ENCODE peak calls at places on chromosomes 7 and 10, in seven cellular contexts. T is K562, C is SK-N-SH, B is H1, U is GM12891, E is GM12878, R is HepG2. S is an unnamed sample.

GRCh38 chr10:22341190-22341935 is 3.9 kb upstream of the SPAG6 start:
- DNase-seq in T (no peak), C (peak; percentile 79), B (no peak), U (no peak), E (no peak), R (no peak), S (no peak)

GRCh38 chr7:63024446-63024845 is 974.2 kb upstream of the ZNF722 start:
- DNase-seq in T (no peak), C (no peak), B (no peak), U (no peak), E (no peak), R (no peak), S (no peak)

GRCh38 chr7:123393623-123394022 is 140.8 kb downstream of the IQUB start:
- DNase-seq in T (no peak), C (no peak), B (no peak), U (no peak), E (no peak), R (no peak), S (no peak)

GRCh38 chr10:116325987-116326386 is 1.7 kb downstream of the CCDC172 start:
- DNase-seq in T (no peak), C (no peak), B (no peak), U (no peak), E (no peak), R (no peak), S (no peak)

GRCh38 chr7:71601840-71602239 is 469.9 kb downstream of the GALNT17 start:
- DNase-seq in T (no peak), C (no peak), B (no peak), U (no peak), E (no peak), R (no peak), S (no peak)

GRCh38 chr10:109956454-109957091 is 33.3 kb upstream of the XPNPEP1 start:
- DNase-seq in T (peak; percentile 77), C (peak; percentile 66), B (no peak), U (peak; percentile 32), E (no peak), R (peak; percentile 68), S (peak; percentile 36)

GRCh38 chr10:557792-558328 is 131.6 kb downstream of the DIP2C start:
- DNase-seq in T (no peak), C (peak; percentile 61), B (no peak), U (no peak), E (no peak), R (no peak), S (no peak)

GRCh38 chr10:36109399-36110023 is 467.4 kb upstream of the FZD8 start:
- DNase-seq in T (no peak), C (no peak), B (no peak), U (no peak), E (no peak), R (no peak), S (no peak)

GRCh38 chr10:44963772-44964633 is 4.4 kb downstream of the RASSF4 start:
- DNase-seq in T (no peak), C (no peak), B (no peak), U (no peak), E (no peak), R (peak; percentile 85), S (no peak)

GRCh38 chr10:44893604-44894468 is 17.3 kb upstream of the TMEM72 start:
- DNase-seq in T (no peak), C (no peak), B (no peak), U (no peak), E (no peak), R (no peak), S (no peak)

GRCh38 chr10:26214538-26215461 is 1.8 kb upstream of the GAD2 start:
- DNase-seq in T (no peak), C (peak; percentile 11), B (no peak), U (no peak), E (no peak), R (no peak), S (no peak)

GRCh38 chr10:91590142-91590903 is 42.5 kb downstream of the PPP1R3C start:
- DNase-seq in T (no peak), C (no peak), B (no peak), U (no peak), E (no peak), R (no peak), S (no peak)

GRCh38 chr10:60044221-60044620 is 137.9 kb upstream of the CCDC6 start:
- DNase-seq in T (no peak), C (no peak), B (no peak), U (no peak), E (no peak), R (no peak), S (no peak)

GRCh38 chr10:5151076-5151475 is 33.9 kb downstream of the AKR1C8 start:
- DNase-seq in T (no peak), C (no peak), B (no peak), U (no peak), E (no peak), R (no peak), S (no peak)

GRCh38 chr7:27745064-27745583 is 5.2 kb downstream of the TAX1BP1 start:
- DNase-seq in T (peak; percentile 56), C (peak; percentile 58), B (no peak), U (no peak), E (no peak), R (peak; percentile 92), S (no peak)

GRCh38 chr7:105876964-105877601 is 684 bp upstream of the ATXN7L1 start:
- DNase-seq in T (peak; percentile 32), C (peak; percentile 71), B (peak; percentile 27), U (no peak), E (no peak), R (peak; percentile 60), S (no peak)

GRCh38 chr7:954330-955238 is at the start of gene ADAP1:
- DNase-seq in T (peak; percentile 57), C (peak; percentile 92), B (no peak), U (peak; percentile 75), E (no peak), R (no peak), S (peak; percentile 79)

GRCh38 chr7:19982841-19983835 is 209.7 kb upstream of the TMEM196 start:
- DNase-seq in T (no peak), C (no peak), B (no peak), U (no peak), E (peak; percentile 38), R (peak; percentile 6), S (no peak)

GRCh38 chr7:87152897-87153641 is 816 bp downstream of the DMTF1 start:
- DNase-seq in T (peak; percentile 35), C (no peak), B (no peak), U (no peak), E (no peak), R (peak; percentile 2), S (no peak)

GRCh38 chr10:87761153-87761552 is 56.9 kb downstream of the ATAD1 start:
- DNase-seq in T (no peak), C (no peak), B (no peak), U (no peak), E (no peak), R (no peak), S (no peak)
- TF ChIP-seq TAF1 in T (no peak), C (no peak), B (no peak), U (no peak), E (no peak), R (no peak), S (no peak)

GRCh38 chr7:97405842-97406241 is 288.3 kb downstream of the SDHAF3 start:
- DNase-seq in T (no peak), C (no peak), B (no peak), U (no peak), E (no peak), R (no peak), S (no peak)

GRCh38 chr7:97407106-97407505 is 289.6 kb downstream of the SDHAF3 start:
- DNase-seq in T (no peak), C (no peak), B (no peak), U (no peak), E (no peak), R (no peak), S (no peak)

GRCh38 chr7:97409346-97409745 is 291.8 kb downstream of the SDHAF3 start:
- DNase-seq in T (no peak), C (no peak), B (no peak), U (no peak), E (no peak), R (no peak), S (no peak)
- TF ChIP-seq POLR2AphosphoS5 in T (no peak), C (no peak), B (no peak), U (no peak), E (no peak), R (no peak), S (no peak)

GRCh38 chr10:132536964-132537712 is 449 bp upstream of the INPP5A start:
- DNase-seq in T (peak; percentile 96), C (peak; percentile 100), B (peak; percentile 98), U (peak; percentile 96), E (peak; percentile 84), R (peak; percentile 95), S (peak; percentile 92)

GRCh38 chr10:132535065-132535651 is 2.4 kb upstream of the INPP5A start:
- DNase-seq in T (no peak), C (no peak), B (no peak), U (no peak), E (no peak), R (no peak), S (no peak)

GRCh38 chr10:132537713-132538020 is at the start of gene INPP5A:
- DNase-seq in T (no peak), C (no peak), B (no peak), U (no peak), E (no peak), R (no peak), S (no peak)

GRCh38 chr10:132538031-132538789 is 623 bp downstream of the INPP5A start:
- DNase-seq in T (no peak), C (no peak), B (no peak), U (no peak), E (no peak), R (no peak), S (no peak)

DNA sequence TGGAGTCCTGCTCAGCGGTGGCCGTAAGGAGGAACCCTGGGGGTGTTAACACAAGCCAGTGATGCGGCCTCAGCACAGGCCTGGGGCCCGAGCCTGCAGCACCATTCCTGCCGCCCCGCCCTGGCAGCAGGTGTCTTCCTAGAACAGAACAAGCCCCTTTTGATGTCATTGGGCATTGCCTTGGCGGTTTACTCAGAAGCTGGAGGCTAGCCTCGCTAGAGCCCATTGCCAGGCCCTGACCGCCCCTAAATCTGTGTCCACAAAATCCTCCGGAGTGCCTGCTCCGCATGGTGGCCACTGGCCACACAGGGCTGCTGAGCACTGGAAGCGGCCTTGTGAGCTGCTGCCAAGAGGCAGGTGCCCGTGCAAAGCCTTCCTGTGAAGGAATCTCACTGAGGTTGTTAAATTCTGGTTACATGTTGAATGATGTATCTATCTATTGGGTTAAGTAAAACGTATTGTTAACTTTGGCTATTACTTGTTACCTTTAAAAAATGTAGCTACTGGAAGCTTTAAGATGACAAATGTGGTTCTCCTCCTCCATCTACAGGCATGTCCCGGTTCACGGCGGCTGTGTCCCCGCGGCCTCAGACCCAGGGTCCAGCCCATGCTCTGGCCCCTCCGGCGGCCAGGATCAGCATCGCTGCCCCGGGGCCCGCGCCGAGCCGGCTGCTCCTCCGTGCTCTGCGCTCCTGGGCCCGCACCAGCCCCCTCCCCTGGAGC is 1.2 kb upstream of the INPP5A start:
- DNase-seq in T (peak; percentile 26), C (peak; percentile 73), B (no peak), U (no peak), E (no peak), R (no peak), S (no peak)
- TF ChIP-seq TAF1 in T (no peak), C (no peak), B (no peak), U (no peak), E (no peak), R (peak; percentile 47), S (no peak)

DNA sequence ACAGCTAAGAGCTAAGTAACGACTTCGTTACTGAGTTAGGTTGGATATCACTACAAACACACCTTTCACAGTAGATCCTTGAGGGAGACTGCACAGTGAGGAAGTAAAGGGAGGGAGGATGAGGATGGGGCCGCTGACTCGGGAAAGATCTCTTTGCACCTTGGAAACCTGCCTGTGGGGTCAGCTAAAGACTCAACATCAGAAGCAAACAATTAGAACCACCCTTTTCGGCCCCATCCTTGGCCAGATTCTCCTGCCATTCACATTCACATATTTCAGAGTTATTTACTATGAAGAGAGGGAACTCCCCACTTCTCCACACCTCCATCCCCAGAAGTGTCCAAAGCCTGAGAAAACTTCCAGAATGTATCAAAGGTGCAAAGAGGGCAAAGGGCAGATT is 47.1 kb downstream of the CLEC2L start:
- DNase-seq in T (no peak), C (no peak), B (no peak), U (no peak), E (no peak), R (no peak), S (no peak)
- TF ChIP-seq POLR2AphosphoS5 in T (no peak), C (no peak), B (no peak), U (no peak), E (no peak), R (no peak), S (no peak)